ENCODE peak calls at places on chromosomes 11 and 22, in eight cellular contexts. D, E, Z, T, I, M, B and Q are unnamed samples.

GRCh38 chr11:17354070-17354924 is 2.7 kb downstream of the NCR3LG1 start:
- DNase-seq in D (peak), E (peak), Z (peak), T (peak), I (peak), M (no peak), B (peak), Q (peak)

GRCh38 chr22:37229805-37230672 is 14.0 kb downstream of the RAC2 start:
- DNase-seq in D (no peak), E (no peak), Z (no peak), T (peak), I (no peak), M (peak), B (peak), Q (peak)

GRCh38 chr11:90737328-90738050 is 514.6 kb upstream of the CHORDC1 start:
- DNase-seq in D (no peak), E (no peak), Z (no peak), T (no peak), I (no peak), M (no peak), B (no peak), Q (no peak)

GRCh38 chr11:72418834-72419560 is 15.3 kb downstream of the CLPB start:
- DNase-seq in D (no peak), E (no peak), Z (no peak), T (no peak), I (no peak), M (no peak), B (no peak), Q (peak)

GRCh38 chr11:2420502-2421225 is 20.1 kb downstream of the TSSC4 start:
- DNase-seq in D (peak), E (peak), Z (peak), T (peak), I (peak), M (peak), B (peak), Q (peak)

GRCh38 chr22:23888615-23889401 is 5.4 kb upstream of the MIF start:
- DNase-seq in D (no peak), E (no peak), Z (no peak), T (peak), I (no peak), M (no peak), B (no peak), Q (no peak)

GRCh38 chr22:18057568-18058209 is 20.1 kb upstream of the PEX26 start:
- DNase-seq in D (no peak), E (no peak), Z (peak), T (peak), I (peak), M (no peak), B (peak), Q (peak)

GRCh38 chr11:106087815-106088435 is 10.5 kb downstream of the AASDHPPT start:
- DNase-seq in D (peak), E (peak), Z (peak), T (peak), I (peak), M (peak), B (peak), Q (peak)

GRCh38 chr22:27467039-27467438 is 334.5 kb downstream of the MN1 start:
- DNase-seq in D (no peak), E (no peak), Z (no peak), T (no peak), I (no peak), M (no peak), B (no peak), Q (no peak)

GRCh38 chr22:48576333-48577013 is 1251.2 kb downstream of the BRD1 start:
- DNase-seq in D (peak), E (no peak), Z (peak), T (peak), I (no peak), M (peak), B (no peak), Q (peak)

GRCh38 chr22:47056361-47056760 is 293.9 kb downstream of the TBC1D22A start:
- DNase-seq in D (no peak), E (no peak), Z (no peak), T (no peak), I (no peak), M (peak), B (no peak), Q (no peak)

GRCh38 chr11:43908683-43909082 is 28.1 kb downstream of the ALKBH3 start:
- DNase-seq in D (no peak), E (no peak), Z (no peak), T (no peak), I (no peak), M (no peak), B (no peak), Q (no peak)

GRCh38 chr11:27933992-27934829 is 173.7 kb downstream of the KIF18A start:
- DNase-seq in D (peak), E (no peak), Z (peak), T (peak), I (peak), M (no peak), B (no peak), Q (no peak)

GRCh38 chr22:20117656-20118571 is 888 bp upstream of the TRMT2A start:
- DNase-seq in D (no peak), E (peak), Z (peak), T (peak), I (peak), M (peak), B (peak), Q (peak)

GRCh38 chr11:37511425-37511933 is 913.4 kb upstream of the RAG2 start:
- DNase-seq in D (no peak), E (no peak), Z (no peak), T (peak), I (peak), M (no peak), B (no peak), Q (no peak)

GRCh38 chr22:33073989-33074391 is 15.8 kb upstream of the SYN3 start:
- DNase-seq in D (no peak), E (no peak), Z (no peak), T (no peak), I (no peak), M (no peak), B (no peak), Q (no peak)

GRCh38 chr11:73196576-73196975 is 21.5 kb upstream of the P2RY2 start:
- DNase-seq in D (peak), E (no peak), Z (no peak), T (no peak), I (no peak), M (no peak), B (no peak), Q (no peak)

GRCh38 chr11:72773291-72773690 is 20.6 kb downstream of the STARD10 start:
- DNase-seq in D (no peak), E (peak), Z (peak), T (peak), I (no peak), M (no peak), B (peak), Q (no peak)

GRCh38 chr11:10328314-10329090 is 23.6 kb downstream of the ADM start:
- DNase-seq in D (no peak), E (no peak), Z (no peak), T (peak), I (no peak), M (no peak), B (peak), Q (no peak)

GRCh38 chr11:1953489-1954284 is 6.6 kb downstream of the MRPL23 start:
- DNase-seq in D (no peak), E (no peak), Z (no peak), T (no peak), I (no peak), M (peak), B (peak), Q (no peak)

GRCh38 chr11:6635082-6635932 is 16.1 kb upstream of the TPP1 start:
- DNase-seq in D (no peak), E (no peak), Z (peak), T (peak), I (no peak), M (peak), B (peak), Q (no peak)

GRCh38 chr11:104858882-104859735 is 39.2 kb downstream of the CASP12 start:
- DNase-seq in D (no peak), E (no peak), Z (no peak), T (peak), I (no peak), M (no peak), B (no peak), Q (peak)

GRCh38 chr22:36375071-36375980 is 12.4 kb downstream of the MYH9 start:
- DNase-seq in D (no peak), E (no peak), Z (no peak), T (no peak), I (no peak), M (peak), B (no peak), Q (no peak)

GRCh38 chr11:44556735-44557409 is 8.6 kb upstream of the CD82 start:
- DNase-seq in D (peak), E (peak), Z (peak), T (peak), I (peak), M (peak), B (peak), Q (no peak)

GRCh38 chr11:38089728-38090127 is 1491.7 kb upstream of the RAG2 start:
- DNase-seq in D (no peak), E (peak), Z (peak), T (no peak), I (peak), M (no peak), B (no peak), Q (no peak)

GRCh38 chr22:20268350-20269012 is 363 bp upstream of the RTN4R start:
- DNase-seq in D (peak), E (peak), Z (peak), T (peak), I (peak), M (peak), B (peak), Q (peak)

GRCh38 chr11:116993599-116993998 is 104.6 kb downstream of the SIK3 start:
- DNase-seq in D (no peak), E (peak), Z (peak), T (peak), I (no peak), M (no peak), B (no peak), Q (no peak)

GRCh38 chr11:126586303-126586627 is 230.8 kb downstream of the ST3GAL4 start:
- DNase-seq in D (no peak), E (no peak), Z (no peak), T (no peak), I (no peak), M (no peak), B (no peak), Q (no peak)

GRCh38 chr11:109015283-109015682 is 350.4 kb downstream of the DDX10 start:
- DNase-seq in D (no peak), E (no peak), Z (no peak), T (peak), I (no peak), M (no peak), B (no peak), Q (no peak)

GRCh38 chr11:2812371-2812991 is 73.1 kb downstream of the CDKN1C start:
- DNase-seq in D (no peak), E (no peak), Z (peak), T (no peak), I (no peak), M (peak), B (no peak), Q (no peak)

GRCh38 chr11:118838905-118839553 is 44.7 kb upstream of the CXCR5 start:
- DNase-seq in D (no peak), E (no peak), Z (no peak), T (peak), I (no peak), M (no peak), B (no peak), Q (peak)

GRCh38 chr11:12161137-12161536 is 50.7 kb downstream of the MICAL2 start:
- DNase-seq in D (no peak), E (no peak), Z (no peak), T (no peak), I (no peak), M (no peak), B (no peak), Q (no peak)

GRCh38 chr11:12160680-12161079 is 50.3 kb downstream of the MICAL2 start:
- DNase-seq in D (no peak), E (peak), Z (peak), T (no peak), I (no peak), M (peak), B (no peak), Q (no peak)

GRCh38 chr11:12160231-12160630 is 49.8 kb downstream of the MICAL2 start:
- DNase-seq in D (no peak), E (no peak), Z (no peak), T (no peak), I (no peak), M (no peak), B (no peak), Q (no peak)

GRCh38 chr11:12158926-12159325 is 48.5 kb downstream of the MICAL2 start:
- DNase-seq in D (no peak), E (no peak), Z (peak), T (no peak), I (no peak), M (no peak), B (no peak), Q (no peak)

DNA sequence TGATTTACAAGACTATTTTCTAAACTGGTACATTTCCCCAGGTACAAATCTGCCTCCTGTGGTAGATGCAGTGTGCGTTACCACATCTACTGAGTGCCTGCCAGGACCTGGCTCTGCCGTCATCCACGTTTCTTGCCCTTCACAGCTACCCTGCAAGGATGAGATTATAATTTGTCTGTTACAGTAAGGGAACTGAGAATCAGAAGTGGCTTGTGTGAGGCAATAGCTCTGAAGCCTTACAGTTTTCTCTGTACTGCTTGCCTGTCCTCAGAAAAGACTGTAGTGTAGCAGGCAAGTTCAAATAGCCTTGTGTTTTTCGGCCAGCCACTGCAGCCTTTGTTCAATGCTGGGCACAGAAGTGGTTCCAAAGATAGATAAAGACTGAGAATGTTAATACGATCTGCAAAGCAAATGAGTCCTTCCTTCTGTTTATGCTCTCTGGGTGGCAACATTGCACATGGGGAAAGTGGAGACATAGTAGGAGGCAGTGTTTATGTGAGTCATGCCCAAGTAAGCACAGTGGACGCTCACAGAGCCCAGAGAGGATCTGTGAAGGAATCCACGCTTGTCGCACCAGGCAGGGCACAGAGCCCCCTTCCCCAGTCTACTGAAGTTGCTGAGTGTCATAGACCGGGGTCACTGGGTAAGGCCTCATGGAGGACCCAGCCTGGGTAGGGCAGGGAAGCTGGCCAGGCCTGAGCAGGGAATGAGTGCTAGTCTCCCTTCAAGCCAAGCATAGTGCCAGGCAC is 49.1 kb downstream of the MICAL2 start:
- DNase-seq in D (no peak), E (no peak), Z (peak), T (peak), I (no peak), M (no peak), B (no peak), Q (no peak)
- TF ChIP-seq CTCF in D (no peak), E (no peak), Z (no peak), T (no peak), I (no peak), M (no peak), B (no peak), Q (no peak)

DNA sequence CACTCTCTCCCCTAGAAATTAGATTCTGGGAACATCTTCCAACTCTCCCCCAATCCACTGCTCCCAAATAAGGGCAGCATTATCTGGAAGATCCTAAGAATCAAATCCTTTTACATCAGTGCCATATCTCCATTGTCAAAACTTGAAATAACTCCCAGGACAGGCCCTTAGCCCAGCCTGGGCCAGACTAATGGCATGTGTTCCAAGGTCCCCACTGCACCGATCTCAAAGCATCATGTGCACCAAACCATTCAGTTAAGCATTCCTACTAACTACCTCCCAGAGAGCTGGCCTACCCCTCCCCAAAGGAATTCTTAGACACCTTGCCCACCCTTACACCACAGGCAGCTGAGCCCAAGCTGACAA is 44.2 kb upstream of the POU2AF1 start:
- DNase-seq in D (no peak), E (no peak), Z (no peak), T (no peak), I (no peak), M (no peak), B (no peak), Q (no peak)
- TF ChIP-seq CTCF in D (no peak), E (no peak), Z (no peak), T (no peak), I (peak), M (no peak), B (no peak), Q (no peak)

GRCh38 chr11:87743002-87743401 is 432.2 kb downstream of the RAB38 start:
- DNase-seq in D (peak), E (no peak), Z (no peak), T (no peak), I (no peak), M (no peak), B (no peak), Q (no peak)
- TF ChIP-seq CTCF in D (no peak), E (no peak), Z (peak), T (no peak), I (no peak), M (peak), B (peak), Q (no peak)

DNA sequence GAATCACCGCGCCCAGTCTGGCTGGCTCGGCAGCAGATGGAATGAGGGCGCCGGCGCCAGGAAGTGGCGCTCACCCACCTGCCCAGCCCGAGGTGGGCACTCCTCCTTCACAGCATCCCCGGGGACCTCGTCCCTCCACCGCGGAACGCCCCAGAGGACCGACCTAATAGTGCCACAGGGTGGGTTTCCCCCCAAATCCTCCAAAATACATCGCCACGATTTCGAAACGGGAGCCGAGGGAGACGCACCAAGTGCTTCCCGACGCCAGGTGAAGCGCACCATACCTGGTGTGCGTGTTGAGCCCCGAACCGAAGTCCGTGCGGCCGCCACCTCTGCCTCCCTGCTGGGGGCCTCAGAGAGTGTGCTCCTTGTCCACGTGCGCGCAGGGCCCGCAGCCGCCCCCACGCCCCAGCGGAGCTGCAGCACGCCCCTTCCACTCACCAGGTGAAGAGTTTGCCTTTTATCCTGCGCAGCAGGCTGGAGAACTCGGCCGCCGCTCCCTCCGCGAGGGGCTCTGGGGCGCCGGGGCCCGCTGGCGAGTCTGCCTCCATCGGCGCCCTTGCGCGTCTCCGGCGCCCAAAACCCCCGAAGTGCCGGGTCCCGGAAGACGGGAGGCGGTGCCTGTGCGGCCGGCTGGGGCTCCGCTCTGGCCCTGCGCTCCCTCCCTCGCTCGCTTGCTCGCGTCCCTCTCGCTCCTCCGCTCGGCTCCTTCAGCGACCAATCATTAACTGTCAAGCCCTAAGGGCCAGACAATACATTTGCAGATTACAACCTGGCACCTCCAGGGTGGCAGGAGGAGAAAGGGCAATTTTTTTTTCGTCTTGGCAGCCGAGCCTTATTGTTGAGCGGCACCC is at the start of gene SLC35F2:
- DNase-seq in D (peak), E (peak), Z (peak), T (peak), I (peak), M (peak), B (peak), Q (peak)
- TF ChIP-seq CTCF in D (no peak), E (no peak), Z (no peak), T (no peak), I (no peak), M (no peak), B (no peak), Q (peak)

GRCh38 chr11:13775471-13775870 is 107.0 kb downstream of the FAR1 start:
- DNase-seq in D (no peak), E (no peak), Z (peak), T (no peak), I (no peak), M (no peak), B (no peak), Q (no peak)

GRCh38 chr11:13772223-13773046 is 104.0 kb downstream of the FAR1 start:
- DNase-seq in D (no peak), E (no peak), Z (peak), T (peak), I (peak), M (no peak), B (peak), Q (peak)

GRCh38 chr11:13778345-13778744 is 109.9 kb downstream of the FAR1 start:
- DNase-seq in D (no peak), E (no peak), Z (no peak), T (no peak), I (no peak), M (no peak), B (no peak), Q (no peak)

GRCh38 chr11:13777341-13777985 is 109.0 kb downstream of the FAR1 start:
- DNase-seq in D (peak), E (no peak), Z (no peak), T (no peak), I (no peak), M (no peak), B (no peak), Q (no peak)

GRCh38 chr11:13776134-13776815 is 107.8 kb downstream of the FAR1 start:
- DNase-seq in D (no peak), E (no peak), Z (no peak), T (peak), I (no peak), M (no peak), B (no peak), Q (no peak)
- TF ChIP-seq CTCF in D (no peak), E (no peak), Z (peak), T (peak), I (peak), M (no peak), B (no peak), Q (no peak)

GRCh38 chr11:128653828-128654231 is 40.0 kb upstream of the FLI1 start:
- DNase-seq in D (peak), E (no peak), Z (peak), T (peak), I (peak), M (peak), B (peak), Q (no peak)
- TF ChIP-seq CTCF in D (no peak), E (no peak), Z (no peak), T (no peak), I (no peak), M (no peak), B (no peak), Q (no peak)

DNA sequence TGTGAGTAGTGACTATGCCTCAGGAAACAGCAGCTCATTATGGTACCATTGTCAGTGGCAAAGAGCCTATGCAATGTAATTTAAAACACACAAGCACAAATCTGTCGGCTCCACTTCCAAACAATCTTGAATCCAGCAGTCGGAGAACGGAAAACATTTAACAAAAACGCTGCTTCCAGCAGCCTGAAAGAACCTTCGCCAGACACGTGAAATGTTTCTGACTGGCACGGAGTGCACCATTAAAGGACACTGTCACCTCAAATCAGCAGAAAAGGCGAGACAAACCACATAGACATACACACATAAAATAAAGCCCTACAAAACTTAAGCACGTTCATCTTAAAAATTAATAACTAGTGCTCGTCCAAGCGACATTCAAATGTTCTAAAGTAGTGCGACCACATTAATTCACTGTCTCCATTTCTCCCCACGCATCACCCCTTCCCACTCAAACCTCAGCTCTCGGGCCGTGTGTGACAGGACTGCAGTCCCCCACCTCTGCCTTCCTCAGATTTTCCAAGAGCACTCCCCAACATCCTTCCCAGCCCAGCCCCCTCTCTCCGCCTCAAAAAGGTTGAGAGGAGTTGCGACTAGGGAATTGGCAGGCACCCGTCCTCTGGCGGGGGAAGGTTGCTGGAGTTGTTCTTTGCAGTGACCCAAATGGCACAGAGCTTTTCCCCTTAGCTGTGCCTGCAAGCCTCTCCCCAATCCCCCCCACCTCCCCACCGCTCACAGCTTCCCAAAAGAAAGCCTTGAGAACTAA is 638 bp downstream of the RAB30 start:
- DNase-seq in D (peak), E (peak), Z (peak), T (peak), I (no peak), M (peak), B (peak), Q (no peak)
- TF ChIP-seq CTCF in D (no peak), E (no peak), Z (no peak), T (no peak), I (no peak), M (no peak), B (no peak), Q (no peak)